ENCODE peak calls at places on chromosomes 11 and 22, in ten cellular contexts. K, T, W, S, U, Z, J, Y, V and L are unnamed samples.

GRCh38 chr22:29156507-29156906 is 49.2 kb upstream of the EMID1 start:
- DNase-seq in K (no peak), T (peak), W (peak), S (no peak), U (no peak), Z (no peak), J (no peak), Y (peak), V (no peak), L (no peak)

GRCh38 chr22:42688241-42688913 is 32.3 kb downstream of the A4GALT start:
- DNase-seq in K (no peak), T (no peak), W (peak), S (peak), U (no peak), Z (no peak), J (no peak), Y (peak), V (no peak), L (no peak)

GRCh38 chr11:61897387-61898246 is 6.3 kb upstream of the FADS3 start:
- DNase-seq in K (peak), T (peak), W (peak), S (peak), U (peak), Z (peak), J (peak), Y (peak), V (peak), L (peak)

GRCh38 chr11:95922099-95922498 is 1.8 kb downstream of the MTMR2 start:
- DNase-seq in K (no peak), T (no peak), W (no peak), S (no peak), U (no peak), Z (no peak), J (no peak), Y (no peak), V (no peak), L (no peak)

GRCh38 chr11:79440451-79441158 is at the start of gene TENM4:
- DNase-seq in K (no peak), T (peak), W (peak), S (peak), U (no peak), Z (no peak), J (no peak), Y (peak), V (no peak), L (peak)

GRCh38 chr11:44805596-44805995 is 78.8 kb downstream of the TSPAN18 start:
- DNase-seq in K (no peak), T (no peak), W (peak), S (no peak), U (no peak), Z (no peak), J (no peak), Y (peak), V (no peak), L (no peak)

GRCh38 chr11:70802185-70802584 is 403.9 kb downstream of the CTTN start:
- DNase-seq in K (no peak), T (no peak), W (no peak), S (no peak), U (no peak), Z (no peak), J (no peak), Y (no peak), V (no peak), L (no peak)

GRCh38 chr11:1695548-1696108 is 1.4 kb upstream of the KRTAP5-6 start:
- DNase-seq in K (no peak), T (no peak), W (no peak), S (no peak), U (no peak), Z (no peak), J (no peak), Y (no peak), V (no peak), L (no peak)

GRCh38 chr11:15826008-15826650 is 530.2 kb downstream of the SOX6 start:
- DNase-seq in K (no peak), T (no peak), W (peak), S (no peak), U (no peak), Z (no peak), J (no peak), Y (no peak), V (no peak), L (no peak)

GRCh38 chr11:118916842-118917388 is 8.8 kb downstream of the BCL9L start:
- DNase-seq in K (no peak), T (no peak), W (peak), S (no peak), U (no peak), Z (no peak), J (no peak), Y (peak), V (no peak), L (no peak)

GRCh38 chr22:22348127-22348814 is 103.7 kb downstream of the VPREB1 start:
- DNase-seq in K (no peak), T (no peak), W (no peak), S (no peak), U (no peak), Z (no peak), J (no peak), Y (no peak), V (no peak), L (no peak)

GRCh38 chr11:114762437-114762836 is 84.1 kb downstream of the NXPE2 start:
- DNase-seq in K (no peak), T (no peak), W (peak), S (peak), U (no peak), Z (no peak), J (no peak), Y (peak), V (no peak), L (no peak)

GRCh38 chr11:11078344-11078743 is 220.5 kb upstream of the ZBED5 start:
- DNase-seq in K (no peak), T (no peak), W (peak), S (no peak), U (no peak), Z (no peak), J (no peak), Y (peak), V (no peak), L (no peak)

GRCh38 chr22:45572444-45572843 is 69.8 kb downstream of the FBLN1 start:
- DNase-seq in K (no peak), T (no peak), W (peak), S (no peak), U (no peak), Z (no peak), J (no peak), Y (no peak), V (no peak), L (no peak)

GRCh38 chr11:111526501-111526900 is 11.9 kb downstream of the HOATZ start:
- DNase-seq in K (peak), T (no peak), W (peak), S (no peak), U (no peak), Z (no peak), J (no peak), Y (peak), V (no peak), L (no peak)

GRCh38 chr22:49935561-49935960 is 17.1 kb downstream of the CRELD2 start:
- DNase-seq in K (peak), T (no peak), W (peak), S (no peak), U (no peak), Z (no peak), J (no peak), Y (no peak), V (no peak), L (no peak)

GRCh38 chr22:24760708-24761306 is 13.7 kb downstream of the PIWIL3 start:
- DNase-seq in K (no peak), T (no peak), W (peak), S (no peak), U (no peak), Z (no peak), J (no peak), Y (no peak), V (no peak), L (no peak)

GRCh38 chr11:24781288-24781687 is 284.4 kb downstream of the LUZP2 start:
- DNase-seq in K (no peak), T (no peak), W (no peak), S (no peak), U (no peak), Z (no peak), J (no peak), Y (no peak), V (no peak), L (no peak)

GRCh38 chr11:109864834-109865557 is 228.2 kb upstream of the ZC3H12C start:
- DNase-seq in K (no peak), T (no peak), W (peak), S (no peak), U (no peak), Z (no peak), J (no peak), Y (no peak), V (no peak), L (no peak)

GRCh38 chr22:48961705-48962104 is 866.0 kb downstream of the BRD1 start:
- DNase-seq in K (no peak), T (no peak), W (no peak), S (no peak), U (no peak), Z (no peak), J (no peak), Y (no peak), V (peak), L (no peak)

GRCh38 chr11:47499614-47500013 is 50.7 kb upstream of the RAPSN start:
- DNase-seq in K (no peak), T (no peak), W (no peak), S (no peak), U (no peak), Z (no peak), J (no peak), Y (no peak), V (no peak), L (no peak)

GRCh38 chr11:117837791-117838190 is 13.2 kb upstream of the FXYD2 start:
- DNase-seq in K (no peak), T (peak), W (no peak), S (no peak), U (no peak), Z (no peak), J (no peak), Y (no peak), V (peak), L (no peak)

GRCh38 chr22:20979243-20979809 is 2.8 kb upstream of the LZTR1 start:
- DNase-seq in K (peak), T (peak), W (peak), S (no peak), U (peak), Z (peak), J (peak), Y (peak), V (peak), L (no peak)

GRCh38 chr11:63769044-63769718 is 606 bp upstream of the ZFTA start:
- DNase-seq in K (peak), T (peak), W (peak), S (no peak), U (peak), Z (peak), J (no peak), Y (peak), V (peak), L (no peak)

GRCh38 chr22:35467788-35468187 is 67.8 kb downstream of the MCM5 start:
- DNase-seq in K (no peak), T (no peak), W (peak), S (no peak), U (no peak), Z (no peak), J (no peak), Y (peak), V (no peak), L (no peak)

GRCh38 chr11:6096417-6096816 is 11.1 kb upstream of the OR56B4 start:
- DNase-seq in K (no peak), T (no peak), W (peak), S (no peak), U (no peak), Z (no peak), J (no peak), Y (no peak), V (no peak), L (no peak)

GRCh38 chr11:61186504-61186903 is 16.8 kb upstream of the PGA3 start:
- DNase-seq in K (no peak), T (no peak), W (no peak), S (no peak), U (no peak), Z (no peak), J (no peak), Y (no peak), V (no peak), L (no peak)

GRCh38 chr11:123653997-123654565 is 343 bp downstream of the SCN3B start:
- DNase-seq in K (peak), T (peak), W (peak), S (no peak), U (peak), Z (no peak), J (no peak), Y (peak), V (peak), L (no peak)

GRCh38 chr11:35815556-35816315 is 128.1 kb upstream of the LDLRAD3 start:
- DNase-seq in K (no peak), T (no peak), W (peak), S (no peak), U (no peak), Z (no peak), J (no peak), Y (peak), V (no peak), L (no peak)

GRCh38 chr11:35541621-35542375 is 16.4 kb upstream of the PAMR1 start:
- DNase-seq in K (no peak), T (no peak), W (peak), S (no peak), U (no peak), Z (no peak), J (no peak), Y (peak), V (no peak), L (no peak)

GRCh38 chr11:63970902-63971301 is 3.5 kb upstream of the COX8A start:
- DNase-seq in K (no peak), T (no peak), W (no peak), S (no peak), U (no peak), Z (no peak), J (no peak), Y (no peak), V (no peak), L (no peak)